ENCODE peak calls at places on chromosomes 7 and 10, in five cellular contexts. One of them, this sample, is unnamed.

GRCh38 chr7:114554781-114555537 is 140.3 kb downstream of the FOXP2 start:
- DNase-seq in heart right ventricle: no peak
- DNase-seq in effector memory CD4-positive, alpha-beta T cell: no peak
- DNase-seq in fibroblast of lung: peak; percentile 66
- DNase-seq in heart left ventricle: no peak
- DNase-seq in this sample: no peak

GRCh38 chr10:74704629-74705360 is 121.6 kb upstream of the KAT6B start:
- DNase-seq in heart right ventricle: no peak
- DNase-seq in effector memory CD4-positive, alpha-beta T cell: no peak
- DNase-seq in fibroblast of lung: peak; percentile 37
- DNase-seq in heart left ventricle: no peak
- DNase-seq in this sample: no peak

GRCh38 chr7:4766666-4767530 is 8.5 kb upstream of the AP5Z1 start:
- DNase-seq in heart right ventricle: no peak
- DNase-seq in effector memory CD4-positive, alpha-beta T cell: no peak
- DNase-seq in fibroblast of lung: no peak
- DNase-seq in heart left ventricle: no peak
- DNase-seq in this sample: no peak

GRCh38 chr10:21368728-21369425 is 156.6 kb downstream of the SKIDA1 start:
- DNase-seq in heart right ventricle: no peak
- DNase-seq in effector memory CD4-positive, alpha-beta T cell: no peak
- DNase-seq in fibroblast of lung: peak; percentile 40
- DNase-seq in heart left ventricle: no peak
- DNase-seq in this sample: no peak

GRCh38 chr7:22147113-22147512 is 201.4 kb upstream of the CDCA7L start:
- DNase-seq in heart right ventricle: no peak
- DNase-seq in effector memory CD4-positive, alpha-beta T cell: no peak
- DNase-seq in fibroblast of lung: no peak
- DNase-seq in heart left ventricle: no peak
- DNase-seq in this sample: no peak

GRCh38 chr7:90225181-90225580 is 13.6 kb downstream of the STEAP2 start:
- DNase-seq in heart right ventricle: no peak
- DNase-seq in effector memory CD4-positive, alpha-beta T cell: no peak
- DNase-seq in fibroblast of lung: no peak
- DNase-seq in heart left ventricle: no peak
- DNase-seq in this sample: no peak

GRCh38 chr7:152459724-152460251 is 24.0 kb upstream of the KMT2C start:
- DNase-seq in heart right ventricle: peak; percentile 16
- DNase-seq in effector memory CD4-positive, alpha-beta T cell: no peak
- DNase-seq in fibroblast of lung: peak; percentile 10
- DNase-seq in heart left ventricle: no peak
- DNase-seq in this sample: no peak

GRCh38 chr10:45809829-45810228 is 37.5 kb downstream of the AGAP4 start:
- DNase-seq in heart right ventricle: no peak
- DNase-seq in effector memory CD4-positive, alpha-beta T cell: no peak
- DNase-seq in fibroblast of lung: no peak
- DNase-seq in heart left ventricle: no peak
- DNase-seq in this sample: no peak

GRCh38 chr10:114916653-114917052 is 21.3 kb upstream of the TRUB1 start:
- DNase-seq in heart right ventricle: no peak
- DNase-seq in effector memory CD4-positive, alpha-beta T cell: no peak
- DNase-seq in fibroblast of lung: no peak
- DNase-seq in heart left ventricle: no peak
- DNase-seq in this sample: no peak

GRCh38 chr10:85545874-85546273 is 820.7 kb downstream of the GRID1 start:
- DNase-seq in heart right ventricle: no peak
- DNase-seq in effector memory CD4-positive, alpha-beta T cell: no peak
- DNase-seq in fibroblast of lung: no peak
- DNase-seq in heart left ventricle: no peak
- DNase-seq in this sample: no peak

GRCh38 chr10:123966896-123967231 is 75.3 kb upstream of the CPXM2 start:
- DNase-seq in heart right ventricle: no peak
- DNase-seq in effector memory CD4-positive, alpha-beta T cell: no peak
- DNase-seq in fibroblast of lung: no peak
- DNase-seq in heart left ventricle: no peak
- DNase-seq in this sample: no peak

DNA sequence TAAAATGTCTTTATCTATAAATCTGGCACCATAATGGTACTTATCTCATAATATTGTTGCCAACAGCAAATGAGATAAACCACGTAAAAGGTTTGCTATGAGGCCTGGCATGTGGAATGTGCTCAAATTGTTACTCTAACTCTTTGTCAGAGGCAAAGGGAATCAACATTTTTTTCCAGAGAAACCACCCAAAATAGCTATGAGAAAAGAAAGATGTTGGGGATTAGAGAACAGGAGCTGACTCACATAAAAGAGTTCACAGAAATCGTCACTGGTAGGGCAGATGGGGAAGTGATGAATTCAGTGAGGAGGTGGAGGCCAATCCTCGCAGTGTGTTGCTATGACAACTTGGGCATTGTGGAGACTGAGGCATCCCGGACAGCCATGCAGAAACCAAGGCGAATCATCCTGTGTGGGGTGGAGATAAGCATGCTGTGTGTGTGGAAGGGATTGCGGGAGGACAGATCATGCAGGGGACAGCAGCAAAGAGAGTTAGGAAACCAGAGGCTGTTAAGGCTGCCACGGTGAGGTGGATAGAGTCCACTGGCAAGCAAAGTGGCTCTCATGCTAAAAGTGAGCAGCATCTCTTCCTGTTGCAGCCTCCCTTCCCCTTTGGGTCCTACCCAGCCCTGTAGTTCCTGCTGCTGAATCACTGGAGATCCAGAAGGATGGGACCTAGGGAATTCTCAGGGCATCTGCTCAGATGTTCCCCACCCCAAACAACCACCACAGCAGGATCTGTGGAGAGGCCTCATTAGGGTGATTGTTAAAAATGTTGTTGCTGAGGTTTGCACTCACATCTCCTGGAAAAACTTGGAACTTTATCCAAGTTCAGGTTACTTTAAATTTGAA is 103.9 kb downstream of the CUBN start:
- DNase-seq in heart right ventricle: peak; percentile 56
- DNase-seq in effector memory CD4-positive, alpha-beta T cell: peak; percentile 64
- DNase-seq in fibroblast of lung: peak; percentile 100
- DNase-seq in heart left ventricle: no peak
- DNase-seq in this sample: peak; percentile 66
- H3K4me1 ChIP-seq in heart right ventricle: peaks cover 87% of the 10 kb centered on the region
- H3K4me1 ChIP-seq in effector memory CD4-positive, alpha-beta T cell: peaks cover 69% of the 10 kb centered on the region
- H3K4me1 ChIP-seq in fibroblast of lung: peaks cover 21% of the 10 kb centered on the region
- H3K4me1 ChIP-seq in heart left ventricle: peaks cover 22% of the 10 kb centered on the region
- H3K4me1 ChIP-seq in this sample: peaks cover 28% of the 10 kb centered on the region

GRCh38 chr7:133582766-133583523 is 330.1 kb downstream of the EXOC4 start:
- DNase-seq in heart right ventricle: no peak
- DNase-seq in effector memory CD4-positive, alpha-beta T cell: no peak
- DNase-seq in fibroblast of lung: peak; percentile 85
- DNase-seq in heart left ventricle: no peak
- DNase-seq in this sample: no peak
- H3K4me1 ChIP-seq in heart right ventricle: peaks cover 3% of the 10 kb centered on the region
- H3K4me1 ChIP-seq in effector memory CD4-positive, alpha-beta T cell: no peaks in the 10 kb centered on the region
- H3K4me1 ChIP-seq in fibroblast of lung: peaks cover 23% of the 10 kb centered on the region
- H3K4me1 ChIP-seq in heart left ventricle: no peaks in the 10 kb centered on the region
- H3K4me1 ChIP-seq in this sample: no peaks in the 10 kb centered on the region

GRCh38 chr7:28989596-28989980 is 31.5 kb upstream of the TRIL start:
- DNase-seq in heart right ventricle: no peak
- DNase-seq in effector memory CD4-positive, alpha-beta T cell: no peak
- DNase-seq in fibroblast of lung: no peak
- DNase-seq in heart left ventricle: no peak
- DNase-seq in this sample: no peak
- H3K4me1 ChIP-seq in heart right ventricle: peaks cover 48% of the 10 kb centered on the region
- H3K4me1 ChIP-seq in effector memory CD4-positive, alpha-beta T cell: no peaks in the 10 kb centered on the region
- H3K4me1 ChIP-seq in fibroblast of lung: peaks cover 11% of the 10 kb centered on the region
- H3K4me1 ChIP-seq in heart left ventricle: peaks cover 21% of the 10 kb centered on the region
- H3K4me1 ChIP-seq in this sample: peaks cover 4% of the 10 kb centered on the region

DNA sequence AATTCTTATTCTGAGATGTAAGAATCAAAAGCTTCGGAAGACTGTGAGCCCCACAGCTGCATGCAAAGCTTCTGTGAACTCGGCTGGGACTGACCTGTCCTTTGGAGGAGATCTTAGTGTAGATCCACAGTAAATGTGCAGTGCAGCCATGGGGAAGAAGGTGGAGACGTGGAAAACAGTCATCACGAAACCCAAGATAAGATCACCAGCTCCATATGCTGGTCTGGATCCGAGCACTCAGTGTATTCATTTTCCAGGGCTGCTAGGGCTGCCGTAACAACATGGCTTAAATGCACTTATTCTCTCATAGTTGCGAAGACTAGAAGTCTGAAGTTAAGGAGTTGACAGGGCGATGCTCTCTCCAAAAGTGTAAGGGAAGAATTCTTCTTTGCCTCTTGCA is 143.0 kb upstream of the TCF7L2 start:
- DNase-seq in heart right ventricle: no peak
- DNase-seq in effector memory CD4-positive, alpha-beta T cell: no peak
- DNase-seq in fibroblast of lung: no peak
- DNase-seq in heart left ventricle: no peak
- DNase-seq in this sample: no peak
- H3K4me1 ChIP-seq in heart right ventricle: peaks cover 4% of the 10 kb centered on the region
- H3K4me1 ChIP-seq in effector memory CD4-positive, alpha-beta T cell: no peaks in the 10 kb centered on the region
- H3K4me1 ChIP-seq in fibroblast of lung: no peaks in the 10 kb centered on the region
- H3K4me1 ChIP-seq in heart left ventricle: no peaks in the 10 kb centered on the region
- H3K4me1 ChIP-seq in this sample: peaks cover 4% of the 10 kb centered on the region

GRCh38 chr7:30475580-30475979 is 3.0 kb downstream of the NOD1 start:
- DNase-seq in heart right ventricle: no peak
- DNase-seq in effector memory CD4-positive, alpha-beta T cell: no peak
- DNase-seq in fibroblast of lung: peak; percentile 47
- DNase-seq in heart left ventricle: no peak
- DNase-seq in this sample: no peak

GRCh38 chr7:30478349-30479228 is at the start of gene NOD1:
- DNase-seq in heart right ventricle: peak; percentile 78
- DNase-seq in effector memory CD4-positive, alpha-beta T cell: peak; percentile 27
- DNase-seq in fibroblast of lung: peak; percentile 81
- DNase-seq in heart left ventricle: peak; percentile 87
- DNase-seq in this sample: no peak

GRCh38 chr7:30474485-30474884 is 4.1 kb downstream of the NOD1 start:
- DNase-seq in heart right ventricle: no peak
- DNase-seq in effector memory CD4-positive, alpha-beta T cell: no peak
- DNase-seq in fibroblast of lung: no peak
- DNase-seq in heart left ventricle: no peak
- DNase-seq in this sample: no peak

GRCh38 chr7:30474893-30475292 is 3.7 kb downstream of the NOD1 start:
- DNase-seq in heart right ventricle: no peak
- DNase-seq in effector memory CD4-positive, alpha-beta T cell: no peak
- DNase-seq in fibroblast of lung: peak; percentile 95
- DNase-seq in heart left ventricle: no peak
- DNase-seq in this sample: no peak

GRCh38 chr7:30476401-30477145 is 2.0 kb downstream of the NOD1 start:
- DNase-seq in heart right ventricle: no peak
- DNase-seq in effector memory CD4-positive, alpha-beta T cell: no peak
- DNase-seq in fibroblast of lung: no peak
- DNase-seq in heart left ventricle: no peak
- DNase-seq in this sample: no peak
- H3K4me1 ChIP-seq in heart right ventricle: peaks cover 74% of the 10 kb centered on the region
- H3K4me1 ChIP-seq in effector memory CD4-positive, alpha-beta T cell: peaks cover 11% of the 10 kb centered on the region
- H3K4me1 ChIP-seq in fibroblast of lung: peaks cover 27% of the 10 kb centered on the region
- H3K4me1 ChIP-seq in heart left ventricle: peaks cover 33% of the 10 kb centered on the region
- H3K4me1 ChIP-seq in this sample: peaks cover 73% of the 10 kb centered on the region

DNA sequence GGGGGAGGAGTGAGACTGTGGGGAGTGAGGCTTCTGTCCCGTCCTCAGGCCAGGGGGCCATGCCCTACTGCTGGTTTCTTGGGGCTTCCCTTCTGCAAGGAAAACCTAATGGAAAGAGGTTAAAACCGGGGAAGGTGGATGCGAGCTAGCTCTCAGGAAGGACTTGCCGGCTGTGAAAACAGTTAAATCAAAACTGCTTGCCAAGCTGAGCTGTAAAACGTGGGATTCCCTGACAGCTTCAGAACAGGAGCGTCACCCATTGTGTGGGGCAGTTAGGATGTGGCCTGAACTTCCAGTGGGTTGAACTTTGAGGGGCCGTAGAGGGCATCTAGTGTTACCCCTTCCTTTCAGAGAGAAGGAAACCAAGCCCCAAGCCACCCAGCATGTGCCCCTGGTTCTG is 13.1 kb downstream of the TSPAN15 start:
- DNase-seq in heart right ventricle: no peak
- DNase-seq in effector memory CD4-positive, alpha-beta T cell: no peak
- DNase-seq in fibroblast of lung: no peak
- DNase-seq in heart left ventricle: no peak
- DNase-seq in this sample: no peak
- H3K4me1 ChIP-seq in heart right ventricle: peaks cover 71% of the 10 kb centered on the region
- H3K4me1 ChIP-seq in effector memory CD4-positive, alpha-beta T cell: peaks cover 30% of the 10 kb centered on the region
- H3K4me1 ChIP-seq in fibroblast of lung: no peaks in the 10 kb centered on the region
- H3K4me1 ChIP-seq in heart left ventricle: peaks cover 36% of the 10 kb centered on the region
- H3K4me1 ChIP-seq in this sample: no peaks in the 10 kb centered on the region

GRCh38 chr7:79453558-79454324 is at the start of gene MAGI2:
- DNase-seq in heart right ventricle: peak; percentile 89
- DNase-seq in effector memory CD4-positive, alpha-beta T cell: no peak
- DNase-seq in fibroblast of lung: peak; percentile 82
- DNase-seq in heart left ventricle: peak; percentile 88
- DNase-seq in this sample: peak; percentile 72

GRCh38 chr7:79453266-79453557 is 255 bp downstream of the MAGI2 start:
- DNase-seq in heart right ventricle: no peak
- DNase-seq in effector memory CD4-positive, alpha-beta T cell: no peak
- DNase-seq in fibroblast of lung: no peak
- DNase-seq in heart left ventricle: no peak
- DNase-seq in this sample: no peak

GRCh38 chr7:79452495-79453265 is 787 bp downstream of the MAGI2 start:
- DNase-seq in heart right ventricle: peak; percentile 16
- DNase-seq in effector memory CD4-positive, alpha-beta T cell: no peak
- DNase-seq in fibroblast of lung: peak; percentile 14
- DNase-seq in heart left ventricle: peak; percentile 29
- DNase-seq in this sample: no peak

GRCh38 chr7:79454325-79454960 is 976 bp upstream of the MAGI2 start:
- DNase-seq in heart right ventricle: peak; percentile 28
- DNase-seq in effector memory CD4-positive, alpha-beta T cell: no peak
- DNase-seq in fibroblast of lung: peak; percentile 63
- DNase-seq in heart left ventricle: peak; percentile 50
- DNase-seq in this sample: no peak

GRCh38 chr7:79455173-79455790 is 1.8 kb upstream of the MAGI2 start:
- DNase-seq in heart right ventricle: no peak
- DNase-seq in effector memory CD4-positive, alpha-beta T cell: no peak
- DNase-seq in fibroblast of lung: no peak
- DNase-seq in heart left ventricle: no peak
- DNase-seq in this sample: no peak
- H3K4me1 ChIP-seq in heart right ventricle: peaks cover 17% of the 10 kb centered on the region
- H3K4me1 ChIP-seq in effector memory CD4-positive, alpha-beta T cell: no peaks in the 10 kb centered on the region
- H3K4me1 ChIP-seq in fibroblast of lung: peaks cover 5% of the 10 kb centered on the region
- H3K4me1 ChIP-seq in heart left ventricle: peaks cover 12% of the 10 kb centered on the region
- H3K4me1 ChIP-seq in this sample: peaks cover 48% of the 10 kb centered on the region